ENCODE peak calls at places on chromosome 5, in seven cellular contexts. A, Y, N, F, Q, O and H are unnamed samples.
A peak's percentile ranks its signal among the peaks of the same experiment; 100 is the strongest.

GRCh38 chr5:3277590-3278196 is 317.9 kb upstream of the IRX1 start:
- DNase-seq in O (no peak), A (no peak), N (no peak), Y (no peak), F (no peak), Q (no peak), H (no peak)

GRCh38 chr5:79093762-79094161 is 17.8 kb upstream of the BHMT start:
- DNase-seq in O (no peak), Q (no peak), Y (no peak), N (no peak), A (no peak), F (no peak), H (no peak)

GRCh38 chr5:167790462-167791260 is 500.8 kb upstream of the WWC1 start:
- DNase-seq in Q (peak; percentile 81), A (peak; percentile 25), O (no peak), Y (no peak), F (no peak), N (no peak), H (no peak)

GRCh38 chr5:149053027-149053705 is 9.7 kb downstream of the SH3TC2 start:
- DNase-seq in N (no peak), O (no peak), Y (no peak), F (no peak), A (peak; percentile 72), Q (peak; percentile 76), H (no peak)

GRCh38 chr5:93273176-93273575 is 307.8 kb downstream of the NR2F1-AS1 start:
- DNase-seq in Q (peak; percentile 87), A (peak; percentile 84), O (no peak), F (no peak), N (no peak), Y (no peak), H (no peak)

GRCh38 chr5:98630621-98631020 is 142.8 kb upstream of the RGMB start:
- DNase-seq in Q (no peak), Y (no peak), N (no peak), O (no peak), F (no peak), A (no peak), H (no peak)

GRCh38 chr5:158877706-158878105 is 222.0 kb downstream of the EBF1 start:
- DNase-seq in O (no peak), F (no peak), N (no peak), Y (no peak), Q (no peak), A (no peak), H (no peak)

GRCh38 chr5:180331647-180331950 is 21.5 kb downstream of the GFPT2 start:
- DNase-seq in N (no peak), Y (no peak), O (no peak), A (no peak), Q (no peak), F (no peak), H (no peak)

GRCh38 chr5:55599148-55600050 is 64.6 kb upstream of the PLPP1 start:
- DNase-seq in Q (no peak), Y (no peak), A (no peak), F (no peak), O (no peak), N (no peak), H (no peak)

GRCh38 chr5:147611483-147611882 is 101.6 kb upstream of the DPYSL3 start:
- DNase-seq in N (no peak), Y (no peak), F (no peak), A (no peak), O (no peak), Q (no peak), H (no peak)
- H3K27me3 ChIP-seq in N (no peaks in the 10 kb centered on the region), Y (no peaks in the 10 kb centered on the region), F (no peaks in the 10 kb centered on the region), A (peaks cover 2% of the 10 kb centered on the region), O (no peaks in the 10 kb centered on the region), Q (no peaks in the 10 kb centered on the region), H (no peaks in the 10 kb centered on the region)

GRCh38 chr5:71705416-71705815 is 13.7 kb upstream of the CARTPT start:
- DNase-seq in O (no peak), F (no peak), Q (peak; percentile 7), A (no peak), N (no peak), Y (no peak), H (no peak)
- H3K27me3 ChIP-seq in O (no peaks in the 10 kb centered on the region), F (no peaks in the 10 kb centered on the region), Q (peaks cover 48% of the 10 kb centered on the region), A (peaks cover 32% of the 10 kb centered on the region), N (peaks cover 16% of the 10 kb centered on the region), Y (peaks cover 10% of the 10 kb centered on the region), H (no peaks in the 10 kb centered on the region)

DNA sequence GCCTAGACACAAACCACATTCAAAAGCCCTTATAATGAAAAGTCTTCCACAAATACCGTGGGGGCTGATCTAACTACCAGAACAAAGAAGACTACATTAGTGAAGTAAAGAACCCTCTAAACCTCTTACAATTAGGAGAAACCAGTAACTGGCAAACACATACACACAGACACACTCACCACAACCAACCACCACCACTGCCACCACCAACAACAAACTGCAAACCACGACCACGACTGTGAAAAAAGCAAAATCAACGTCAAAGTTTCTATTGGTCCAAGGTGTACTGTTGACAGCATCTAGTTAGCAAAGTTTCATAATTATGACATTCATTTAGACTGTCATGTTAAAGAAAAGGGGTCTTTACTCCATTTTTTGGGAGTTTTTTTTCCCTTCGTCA is 2.7 kb downstream of the CDO1 start:
- DNase-seq in F (no peak), N (no peak), O (no peak), A (no peak), Q (no peak), Y (no peak), H (no peak)
- H3K27me3 ChIP-seq in F (no peaks in the 10 kb centered on the region), N (peaks cover 5% of the 10 kb centered on the region), O (no peaks in the 10 kb centered on the region), A (peaks cover 21% of the 10 kb centered on the region), Q (peaks cover 17% of the 10 kb centered on the region), Y (peaks cover 73% of the 10 kb centered on the region), H (peaks cover 10% of the 10 kb centered on the region)

GRCh38 chr5:1874820-1875219 is 7.9 kb downstream of the IRX4 start:
- DNase-seq in A (no peak), Y (no peak), F (no peak), Q (no peak), N (no peak), O (no peak), H (no peak)
- H3K27me3 ChIP-seq in A (peaks cover 72% of the 10 kb centered on the region), Y (peaks cover 86% of the 10 kb centered on the region), F (peaks cover 33% of the 10 kb centered on the region), Q (peaks cover 56% of the 10 kb centered on the region), N (peaks cover 2% of the 10 kb centered on the region), O (no peaks in the 10 kb centered on the region), H (peaks cover 62% of the 10 kb centered on the region)

DNA sequence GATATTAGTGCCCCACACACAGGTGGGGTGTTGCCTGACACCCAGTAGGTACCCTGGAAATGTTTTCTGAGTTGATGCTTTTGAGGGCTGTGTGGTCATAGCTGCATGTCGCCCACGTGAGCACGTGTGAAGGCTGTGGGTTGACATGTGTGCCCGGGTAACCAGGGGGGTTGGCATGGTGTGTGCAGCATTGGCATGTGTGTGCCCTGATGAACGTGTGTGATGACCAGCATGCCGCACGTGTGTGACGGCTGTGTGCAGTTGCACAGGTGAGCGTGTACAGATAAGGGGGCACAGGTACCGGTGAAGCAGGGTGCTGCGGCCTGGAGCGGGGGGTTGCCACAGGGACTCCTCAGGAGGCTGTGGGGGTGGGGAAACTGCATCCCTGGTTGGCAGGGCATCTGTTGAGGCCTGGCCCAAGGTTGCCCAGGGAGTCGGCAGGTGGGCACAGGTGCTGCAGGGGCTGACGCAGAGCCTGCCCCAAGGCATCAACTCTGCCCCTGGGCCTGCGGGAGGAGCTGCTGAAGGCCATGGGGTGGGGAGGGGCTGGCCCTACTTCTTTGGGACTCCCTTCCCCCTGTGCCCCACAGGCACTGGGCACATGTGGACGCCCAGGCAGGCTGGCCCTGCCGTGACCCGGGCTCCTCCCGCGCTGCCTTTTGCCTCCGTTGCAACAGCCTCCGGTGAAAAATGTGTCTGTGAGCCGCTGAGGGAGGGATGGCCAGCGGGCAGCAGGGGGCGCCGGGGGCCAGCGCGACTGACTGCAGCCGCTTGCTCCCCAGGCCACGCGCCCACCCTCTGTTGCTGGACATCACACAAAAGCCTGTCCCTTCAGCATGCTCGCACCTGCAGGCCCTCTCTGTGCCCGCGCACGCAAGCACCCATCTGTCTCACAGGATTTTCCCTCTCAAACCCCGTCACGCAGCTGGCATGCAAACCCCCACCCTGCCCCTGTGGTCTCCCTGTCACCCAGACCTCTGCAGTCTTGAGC is 2.2 kb downstream of the UNC5A start:
- DNase-seq in F (no peak), N (no peak), Q (no peak), Y (no peak), O (no peak), A (no peak), H (no peak)
- H3K27me3 ChIP-seq in F (peaks cover 53% of the 10 kb centered on the region), N (peaks cover 14% of the 10 kb centered on the region), Q (peaks cover 57% of the 10 kb centered on the region), Y (peaks cover 98% of the 10 kb centered on the region), O (no peaks in the 10 kb centered on the region), A (peaks cover 76% of the 10 kb centered on the region), H (peaks cover 22% of the 10 kb centered on the region)

GRCh38 chr5:5080790-5081189 is 59.3 kb upstream of the ADAMTS16 start:
- DNase-seq in O (no peak), Y (no peak), A (no peak), F (no peak), N (no peak), Q (no peak), H (no peak)

GRCh38 chr5:5077236-5077635 is 62.9 kb upstream of the ADAMTS16 start:
- DNase-seq in Y (no peak), F (no peak), Q (no peak), N (no peak), A (no peak), O (no peak), H (no peak)

GRCh38 chr5:5079871-5080270 is 60.3 kb upstream of the ADAMTS16 start:
- DNase-seq in Q (no peak), F (no peak), N (no peak), O (no peak), Y (no peak), A (no peak), H (no peak)

GRCh38 chr5:5078009-5078897 is 61.9 kb upstream of the ADAMTS16 start:
- DNase-seq in A (no peak), O (no peak), F (no peak), Y (no peak), Q (no peak), N (no peak), H (no peak)
- H3K27me3 ChIP-seq in A (no peaks in the 10 kb centered on the region), O (no peaks in the 10 kb centered on the region), F (no peaks in the 10 kb centered on the region), Y (no peaks in the 10 kb centered on the region), Q (peaks cover 2% of the 10 kb centered on the region), N (peaks cover 4% of the 10 kb centered on the region), H (no peaks in the 10 kb centered on the region)

GRCh38 chr5:150101019-150101418 is 14.7 kb upstream of the CSF1R start:
- DNase-seq in F (no peak), A (no peak), O (no peak), Y (no peak), Q (no peak), N (no peak), H (no peak)
- H3K27me3 ChIP-seq in F (no peaks in the 10 kb centered on the region), A (peaks cover 4% of the 10 kb centered on the region), O (no peaks in the 10 kb centered on the region), Y (no peaks in the 10 kb centered on the region), Q (peaks cover 4% of the 10 kb centered on the region), N (peaks cover 7% of the 10 kb centered on the region), H (no peaks in the 10 kb centered on the region)

DNA sequence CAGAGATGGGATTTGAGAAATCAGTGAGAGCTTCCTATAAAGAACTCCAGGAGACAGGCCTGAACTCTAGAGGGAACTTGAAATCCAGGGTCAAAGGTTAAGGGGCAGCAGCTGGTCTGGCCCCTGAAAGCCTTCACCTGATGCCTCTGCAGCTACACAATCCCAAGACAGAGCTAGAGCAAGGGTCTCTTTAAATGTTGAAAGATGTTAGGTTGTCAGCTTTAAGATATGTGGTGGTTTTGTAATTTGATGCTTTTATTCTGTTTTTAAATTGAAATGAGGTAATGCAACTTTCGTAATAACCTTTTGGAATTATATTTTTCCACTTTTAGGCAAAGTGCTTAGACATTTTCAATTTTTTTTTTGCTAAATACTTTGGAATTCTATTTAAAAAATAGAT is 2.4 kb downstream of the SOWAHA start:
- DNase-seq in O (no peak), A (peak; percentile 55), N (no peak), Y (no peak), F (no peak), Q (no peak), H (no peak)
- H3K27me3 ChIP-seq in O (no peaks in the 10 kb centered on the region), A (peaks cover 28% of the 10 kb centered on the region), N (peaks cover 10% of the 10 kb centered on the region), Y (peaks cover 41% of the 10 kb centered on the region), F (peaks cover 22% of the 10 kb centered on the region), Q (peaks cover 20% of the 10 kb centered on the region), H (peaks cover 36% of the 10 kb centered on the region)